ENCODE peak calls at places on chromosome 22, in seven cellular contexts. O is stimulated activated CD8-positive, alpha-beta memory T cell treated with anti-CD3 and anti-CD28 coated beads, Interleukin-12 subunit alpha, Interleukin-12 subunit beta, amount 100 ng/mL, for 4 hours; E is neuronal stem cell; C is BJ; R is T1000; P is occipital lobe; A is RWPE1. L is an unnamed sample.

GRCh38 chr22:50269573-50270301 is 443 bp downstream of the MAPK11 start:
- DNase-seq in O (peak), E (no peak), C (no peak), R (no peak), P (no peak), A (no peak), L (no peak)

GRCh38 chr22:48635825-48636224 is 1191.8 kb downstream of the BRD1 start:
- DNase-seq in O (no peak), E (no peak), C (no peak), R (no peak), P (no peak), A (no peak), L (no peak)

GRCh38 chr22:49884503-49885260 is 31.0 kb downstream of the ZBED4 start:
- DNase-seq in O (no peak), E (no peak), C (no peak), R (no peak), P (no peak), A (no peak), L (no peak)

GRCh38 chr22:38205261-38206128 is 3.7 kb downstream of the MAFF start:
- DNase-seq in O (no peak), E (no peak), C (no peak), R (no peak), P (no peak), A (no peak), L (peak)

GRCh38 chr22:46367707-46368191 is 32.2 kb downstream of the TRMU start:
- DNase-seq in O (peak), E (peak), C (no peak), R (no peak), P (no peak), A (peak), L (no peak)

GRCh38 chr22:37431366-37431765 is 4.1 kb upstream of the ELFN2 start:
- DNase-seq in O (no peak), E (no peak), C (no peak), R (peak), P (no peak), A (no peak), L (no peak)

GRCh38 chr22:17430298-17430900 is 61.1 kb downstream of the CECR2 start:
- DNase-seq in O (no peak), E (no peak), C (no peak), R (no peak), P (no peak), A (no peak), L (no peak)

GRCh38 chr22:32527756-32528155 is 53.1 kb downstream of the FBXO7 start:
- DNase-seq in O (no peak), E (no peak), C (no peak), R (no peak), P (no peak), A (no peak), L (no peak)

L was measured in AG09309.